ENCODE peak calls at places on chromosomes 6 and 20, in seven cellular contexts. F is hepatocyte, E is OCI-LY7, S is PC-3, M is GM23338, Z is GM23248, O is Karpas-422. W is an unnamed sample. For H3K9me2 and H3K4me1, the result is how much of the 10 kb centered on the place peaks cover.

GRCh38 chr6:39787322-39787721 is 4.9 kb upstream of the DAAM2 start:
- DNase-seq in Z (no peak), F (no peak), O (no peak), S (no peak), M (no peak), E (no peak), W (no peak)

GRCh38 chr6:147207351-147207750 is 3.1 kb downstream of the STXBP5 start:
- DNase-seq in O (no peak), S (no peak), M (no peak), E (no peak), F (no peak), Z (peak), W (no peak)

GRCh38 chr6:129500958-129501381 is 209.0 kb downstream of the ARHGAP18 start:
- DNase-seq in S (peak), O (no peak), M (peak), E (peak), Z (peak), F (no peak), W (peak)

GRCh38 chr20:20712004-20712473 is 405 bp downstream of the RALGAPA2 start:
- DNase-seq in F (peak), S (no peak), Z (peak), E (no peak), O (no peak), M (peak), W (no peak)

GRCh38 chr6:99611148-99611547 is 4.5 kb downstream of the PRDM13 start:
- DNase-seq in Z (no peak), O (no peak), S (no peak), M (peak), E (no peak), F (no peak), W (no peak)

GRCh38 chr6:4032475-4032874 is 46.5 kb downstream of the FAM217A start:
- DNase-seq in F (no peak), O (no peak), M (no peak), E (no peak), Z (no peak), S (no peak), W (no peak)

GRCh38 chr6:27297857-27298730 is 14.0 kb downstream of the POM121L2 start:
- DNase-seq in E (no peak), M (peak), F (peak), Z (peak), O (peak), S (peak), W (peak)

GRCh38 chr6:42140051-42140450 is 2.4 kb downstream of the C6orf132 start:
- DNase-seq in S (peak), F (peak), O (peak), E (no peak), Z (peak), M (no peak), W (no peak)

GRCh38 chr6:21665436-21666199 is 72.1 kb downstream of the SOX4 start:
- DNase-seq in M (peak), O (no peak), S (no peak), E (no peak), Z (no peak), F (peak), W (no peak)

GRCh38 chr20:42319614-42320013 is 701.4 kb upstream of the CHD6 start:
- DNase-seq in F (no peak), O (no peak), E (no peak), S (no peak), M (no peak), Z (no peak), W (no peak)

GRCh38 chr6:28982476-28983266 is 22.4 kb downstream of the ZNF311 start:
- DNase-seq in E (no peak), M (peak), Z (peak), S (peak), F (peak), O (peak), W (no peak)

GRCh38 chr20:38635721-38636285 is 34.2 kb downstream of the ARHGAP40 start:
- DNase-seq in F (no peak), E (peak), S (peak), Z (peak), O (peak), M (no peak), W (no peak)

GRCh38 chr6:13079096-13079758 is 249.1 kb downstream of the TBC1D7 start:
- DNase-seq in F (no peak), O (no peak), S (no peak), Z (peak), E (no peak), M (peak), W (no peak)

GRCh38 chr20:17960927-17961599 is 7.5 kb downstream of the SNX5 start:
- DNase-seq in S (no peak), M (no peak), Z (peak), E (no peak), O (no peak), F (no peak), W (no peak)

GRCh38 chr6:42974919-42975505 is 4.0 kb downstream of the PEX6 start:
- DNase-seq in M (no peak), Z (no peak), S (no peak), F (no peak), O (no peak), E (no peak), W (no peak)

GRCh38 chr6:22668307-22668706 is 98.9 kb downstream of the HDGFL1 start:
- DNase-seq in F (no peak), E (no peak), Z (no peak), S (no peak), M (no peak), O (no peak), W (no peak)

GRCh38 chr6:69780585-69781178 is 16.1 kb downstream of the LMBRD1 start:
- DNase-seq in F (peak), Z (peak), S (peak), O (no peak), E (no peak), M (no peak), W (no peak)

GRCh38 chr6:19433101-19433500 is 404.1 kb upstream of the ID4 start:
- DNase-seq in Z (no peak), O (no peak), F (no peak), E (no peak), M (no peak), S (peak), W (no peak)

GRCh38 chr6:69290116-69290515 is 506.7 kb downstream of the LMBRD1 start:
- DNase-seq in M (no peak), S (no peak), E (no peak), O (no peak), Z (no peak), F (no peak), W (no peak)

GRCh38 chr20:38373231-38373867 is 27.1 kb downstream of the LBP start:
- DNase-seq in O (no peak), E (no peak), F (peak), S (no peak), Z (no peak), M (no peak), W (no peak)

GRCh38 chr6:119129148-119129967 is 50.9 kb upstream of the FAM184A start:
- DNase-seq in O (peak), S (peak), M (peak), E (peak), F (peak), Z (peak), W (peak)

GRCh38 chr6:154161689-154162088 is 122.6 kb downstream of the OPRM1 start:
- DNase-seq in M (no peak), O (no peak), F (no peak), Z (no peak), E (no peak), S (no peak), W (no peak)

GRCh38 chr20:37879843-37880242 is 23.1 kb upstream of the VSTM2L start:
- DNase-seq in M (no peak), F (no peak), Z (no peak), E (no peak), S (no peak), O (no peak), W (no peak)

GRCh38 chr20:41330343-41330720 is 10.3 kb upstream of the LPIN3 start:
- DNase-seq in Z (peak), S (no peak), O (no peak), M (no peak), F (no peak), E (no peak), W (no peak)

GRCh38 chr20:19588731-19589130 is 169.3 kb upstream of the RIN2 start:
- DNase-seq in F (peak), Z (peak), O (no peak), M (no peak), E (no peak), S (peak), W (no peak)

GRCh38 chr6:21871831-21872230 is 278.3 kb downstream of the SOX4 start:
- DNase-seq in E (no peak), S (no peak), Z (no peak), M (peak), O (no peak), F (no peak), W (no peak)

GRCh38 chr6:170172825-170173231 is 118.0 kb downstream of the DLL1 start:
- DNase-seq in M (no peak), F (no peak), S (no peak), Z (no peak), O (peak), E (no peak), W (no peak)

GRCh38 chr6:54074591-54075195 is 36.5 kb upstream of the MLIP start:
- DNase-seq in E (no peak), O (no peak), F (no peak), S (no peak), M (peak), Z (no peak), W (no peak)

GRCh38 chr20:19317240-19318069 is 105.0 kb downstream of the SLC24A3 start:
- DNase-seq in S (no peak), F (no peak), M (no peak), E (no peak), O (no peak), Z (no peak), W (no peak)

GRCh38 chr6:127464881-127465459 is 5.8 kb upstream of the KIAA0408 start:
- DNase-seq in O (peak), M (peak), S (peak), E (peak), Z (peak), F (peak), W (peak)

GRCh38 chr6:116616757-116617093 is 446 bp downstream of the RSPH4A start:
- DNase-seq in O (peak), E (no peak), Z (peak), F (peak), M (peak), S (no peak), W (no peak)

DNA sequence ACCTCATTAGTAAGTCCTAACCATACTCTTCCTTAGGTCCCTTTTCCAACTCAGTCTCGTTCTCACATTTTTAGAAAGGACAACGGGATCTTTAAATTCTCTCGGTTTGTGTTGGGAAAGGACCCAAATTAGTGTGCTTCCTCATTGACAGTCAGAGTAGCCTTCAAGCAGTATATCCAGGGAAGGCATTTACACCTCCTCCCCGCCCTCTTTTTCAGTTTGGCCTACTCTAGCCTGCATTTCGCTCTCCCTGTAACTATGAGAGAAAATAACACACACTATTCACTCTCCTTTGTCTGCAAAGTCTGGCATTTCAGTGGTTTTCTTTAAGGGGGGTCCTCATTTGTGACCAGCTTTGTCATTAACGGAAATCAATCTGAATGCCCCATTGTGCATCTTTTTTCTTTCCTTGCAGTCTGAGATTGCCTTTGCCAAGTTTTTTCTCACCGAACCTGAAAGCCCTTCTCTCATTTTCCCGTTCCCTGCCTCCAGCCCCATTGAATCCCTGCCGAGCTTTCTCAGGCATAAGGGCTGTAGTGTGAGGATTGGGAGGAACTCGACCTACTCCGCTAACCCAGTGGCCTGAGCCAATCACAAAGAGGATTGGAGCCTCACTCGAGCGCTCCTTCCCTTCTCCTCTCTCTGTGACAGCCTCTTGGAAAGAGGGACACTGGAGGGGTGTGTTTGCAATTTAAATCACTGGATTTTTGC is 400 bp upstream of the FABP7 start:
- DNase-seq in O (no peak), Z (no peak), S (no peak), M (peak), E (no peak), F (no peak), W (no peak)
- H3K9me2 ChIP-seq in O (under half), Z (under half), S (under half), M (under half), E (under half), F (under half), W (under half)

GRCh38 chr6:48552905-48553304 is 441.9 kb upstream of the PTCHD4 start:
- DNase-seq in Z (no peak), E (no peak), O (no peak), M (no peak), F (peak), S (no peak), W (no peak)
- H3K4me1 ChIP-seq in Z (under half), E (under half), O (under half), M (under half), F (under half), S (under half), W (under half)

DNA sequence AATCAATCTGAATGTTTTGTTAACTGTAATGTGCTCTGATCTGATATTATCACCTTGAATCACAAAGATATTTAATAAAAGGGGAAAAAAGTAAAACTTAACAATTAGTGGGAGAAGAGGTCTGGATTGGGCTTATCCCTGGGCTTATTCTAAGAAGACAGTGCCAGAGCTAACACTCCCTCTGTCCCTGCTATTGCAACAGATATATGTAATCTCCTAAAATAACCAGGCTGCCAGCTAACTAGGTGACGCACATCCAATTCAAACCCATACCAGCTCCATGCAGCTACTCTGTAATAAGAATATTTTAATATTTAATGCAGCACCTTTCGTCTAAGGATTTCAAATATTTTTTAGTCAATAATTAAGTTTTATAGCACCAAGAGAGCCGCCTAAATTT is 330.1 kb upstream of the MARCKS start:
- DNase-seq in Z (no peak), S (no peak), F (no peak), M (no peak), E (no peak), O (no peak), W (no peak)
- H3K9me2 ChIP-seq in Z (under half), S (under half), F (under half), M (under half), E (under half), O (under half), W (under half)

GRCh38 chr6:167647750-167648470 is 178.8 kb upstream of the AFDN start:
- DNase-seq in E (no peak), O (no peak), S (no peak), Z (no peak), F (no peak), M (no peak), W (no peak)
- H3K4me1 ChIP-seq in E (under half), O (under half), S (under half), Z (under half), F (under half), M (under half), W (under half)

GRCh38 chr20:24795444-24795843 is 153.6 kb upstream of the CST7 start:
- DNase-seq in M (no peak), E (no peak), O (no peak), S (no peak), F (no peak), Z (no peak), W (no peak)

GRCh38 chr20:24791949-24792348 is 157.1 kb upstream of the CST7 start:
- DNase-seq in Z (no peak), E (no peak), F (no peak), O (no peak), S (no peak), M (no peak), W (no peak)

GRCh38 chr20:24790746-24791283 is 158.3 kb upstream of the CST7 start:
- DNase-seq in O (no peak), F (no peak), M (peak), S (no peak), Z (no peak), E (no peak), W (no peak)

GRCh38 chr20:24789877-24790276 is 159.2 kb upstream of the CST7 start:
- DNase-seq in E (no peak), F (no peak), O (no peak), S (no peak), M (no peak), Z (no peak), W (no peak)

GRCh38 chr20:24792641-24793495 is 156.2 kb upstream of the CST7 start:
- DNase-seq in O (no peak), F (no peak), E (no peak), S (no peak), M (no peak), Z (no peak), W (no peak)
- H3K9me2 ChIP-seq in O (under half), F (under half), E (under half), S (under half), M (under half), Z (under half), W (under half)

GRCh38 chr6:7993399-7993798 is 70.8 kb downstream of the BLOC1S5 start:
- DNase-seq in M (no peak), O (no peak), E (no peak), F (no peak), S (no peak), Z (no peak), W (no peak)
- H3K4me1 ChIP-seq in M (under half), O (under half), E (under half), F (under half), S (under half), Z (under half), W (under half)

DNA sequence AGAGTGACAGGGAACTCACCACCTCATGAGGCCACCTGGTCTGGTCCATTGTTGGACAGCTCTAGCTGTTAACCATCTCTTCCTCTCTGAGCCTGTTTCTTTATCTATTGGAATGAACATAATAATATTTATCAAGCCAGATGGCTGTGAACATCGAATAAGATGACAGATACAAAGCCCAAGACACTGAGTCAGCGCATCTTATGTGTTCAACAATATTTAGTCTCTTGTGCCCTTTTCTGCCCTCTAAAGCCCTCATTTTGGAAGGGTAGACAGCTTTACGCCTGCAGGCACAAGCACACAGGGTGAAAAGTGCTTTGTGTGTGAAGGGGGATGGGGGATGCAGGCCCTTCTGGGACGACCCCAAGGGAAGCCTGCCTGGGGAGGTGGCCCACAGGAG is 164.0 kb downstream of the GRM4 start:
- DNase-seq in M (no peak), Z (no peak), S (no peak), O (no peak), F (no peak), E (no peak), W (no peak)
- H3K9me2 ChIP-seq in M (under half), Z (under half), S (under half), O (under half), F (under half), E (under half), W (under half)

GRCh38 chr20:63929071-63929470 is 27.1 kb downstream of the UCKL1 start:
- DNase-seq in M (no peak), E (no peak), S (no peak), F (no peak), O (no peak), Z (no peak), W (no peak)
- H3K4me1 ChIP-seq in M (under half), E (under half), S (under half), F (under half), O (under half), Z (under half), W (under half)

DNA sequence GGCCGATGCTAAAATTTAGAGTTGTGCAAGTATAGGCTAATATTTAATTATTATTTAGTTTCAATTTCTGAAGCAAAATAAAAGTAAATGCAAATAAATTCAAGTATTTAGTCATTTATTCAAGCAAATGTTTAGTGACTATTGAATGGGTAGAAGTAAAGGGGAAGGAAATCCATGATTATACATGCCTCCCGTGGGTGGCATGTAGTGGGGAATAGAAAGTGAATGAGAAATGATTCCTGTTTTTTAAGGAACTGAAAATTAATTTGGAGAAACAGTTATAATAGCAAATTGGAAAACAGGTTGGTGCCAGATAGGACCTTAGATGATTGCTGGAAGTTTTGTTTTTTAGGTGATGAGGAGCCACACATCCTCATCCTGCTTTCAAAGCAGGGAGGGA is 35.4 kb downstream of the FAM229B start:
- DNase-seq in Z (no peak), F (no peak), E (no peak), S (no peak), M (no peak), O (no peak), W (no peak)
- H3K9me2 ChIP-seq in Z (under half), F (under half), E (under half), S (under half), M (under half), O (under half), W (under half)